ENCODE peak calls at places on chromosomes 5 and 9, in six cellular contexts. W, U, L, A, O and V are unnamed samples.

GRCh38 chr9:126719677-126720435 is 85.0 kb upstream of the ZBTB43 start:
- DNase-seq in L (peak; percentile 67), O (peak; percentile 93), U (peak; percentile 98), A (peak; percentile 57), W (peak; percentile 96), V (peak; percentile 46)

GRCh38 chr5:128455861-128456361 is 82.1 kb downstream of the FBN2 start:
- DNase-seq in W (no peak), L (no peak), A (no peak), O (no peak), U (no peak), V (no peak)

GRCh38 chr9:72220589-72220988 is 71.3 kb downstream of the GDA start:
- DNase-seq in L (no peak), W (no peak), U (no peak), A (no peak), O (no peak), V (no peak)

GRCh38 chr5:40355181-40355580 is 324.5 kb upstream of the PTGER4 start:
- DNase-seq in A (no peak), W (peak; percentile 71), L (no peak), U (no peak), O (no peak), V (no peak)

GRCh38 chr9:96149881-96150280 is 152.1 kb downstream of the HSD17B3 start:
- DNase-seq in O (no peak), A (no peak), U (no peak), W (no peak), L (no peak), V (no peak)

GRCh38 chr5:27158171-27158570 is 119.8 kb upstream of the CDH9 start:
- DNase-seq in U (no peak), W (no peak), A (no peak), L (no peak), O (no peak), V (no peak)

GRCh38 chr5:1281038-1281882 is 13.6 kb downstream of the TERT start:
- DNase-seq in L (no peak), A (no peak), O (no peak), W (peak; percentile 42), U (no peak), V (no peak)

GRCh38 chr5:35202319-35203111 is 27.8 kb downstream of the PRLR start:
- DNase-seq in O (no peak), L (peak; percentile 25), A (no peak), U (peak; percentile 86), W (no peak), V (no peak)

GRCh38 chr5:65121880-65122436 is 353.2 kb downstream of the CWC27 start:
- DNase-seq in W (no peak), L (no peak), A (no peak), U (no peak), O (no peak), V (no peak)

GRCh38 chr9:133087429-133088145 is 25.8 kb downstream of the CEL start:
- DNase-seq in L (no peak), O (no peak), A (no peak), W (no peak), U (no peak), V (no peak)

DNA sequence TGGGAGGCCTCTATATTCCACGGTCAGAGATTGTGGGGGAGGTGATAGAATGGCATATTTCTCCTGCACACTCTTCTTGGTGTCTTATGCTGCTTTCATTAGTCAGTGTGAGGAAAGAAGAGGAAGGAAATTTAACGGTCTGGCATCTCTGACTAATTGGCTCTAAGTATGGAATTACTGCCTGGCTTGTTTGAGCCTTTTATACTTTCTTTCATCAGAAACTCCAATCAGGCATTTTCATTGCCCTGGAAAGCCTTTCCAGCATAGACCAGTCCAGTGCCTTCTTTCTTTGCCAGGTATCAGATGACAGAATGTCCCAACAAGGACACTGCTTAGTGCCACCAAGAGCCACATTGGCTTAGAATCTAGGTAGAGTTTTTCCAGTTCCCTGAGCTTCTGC is 30.2 kb downstream of the CYSTM1 start:
- DNase-seq in L (no peak), O (no peak), W (no peak), A (no peak), U (no peak), V (no peak)
- TF ChIP-seq POLR2AphosphoS5 in L (no peak), O (no peak), W (no peak), A (no peak), U (no peak), V (no peak)

DNA sequence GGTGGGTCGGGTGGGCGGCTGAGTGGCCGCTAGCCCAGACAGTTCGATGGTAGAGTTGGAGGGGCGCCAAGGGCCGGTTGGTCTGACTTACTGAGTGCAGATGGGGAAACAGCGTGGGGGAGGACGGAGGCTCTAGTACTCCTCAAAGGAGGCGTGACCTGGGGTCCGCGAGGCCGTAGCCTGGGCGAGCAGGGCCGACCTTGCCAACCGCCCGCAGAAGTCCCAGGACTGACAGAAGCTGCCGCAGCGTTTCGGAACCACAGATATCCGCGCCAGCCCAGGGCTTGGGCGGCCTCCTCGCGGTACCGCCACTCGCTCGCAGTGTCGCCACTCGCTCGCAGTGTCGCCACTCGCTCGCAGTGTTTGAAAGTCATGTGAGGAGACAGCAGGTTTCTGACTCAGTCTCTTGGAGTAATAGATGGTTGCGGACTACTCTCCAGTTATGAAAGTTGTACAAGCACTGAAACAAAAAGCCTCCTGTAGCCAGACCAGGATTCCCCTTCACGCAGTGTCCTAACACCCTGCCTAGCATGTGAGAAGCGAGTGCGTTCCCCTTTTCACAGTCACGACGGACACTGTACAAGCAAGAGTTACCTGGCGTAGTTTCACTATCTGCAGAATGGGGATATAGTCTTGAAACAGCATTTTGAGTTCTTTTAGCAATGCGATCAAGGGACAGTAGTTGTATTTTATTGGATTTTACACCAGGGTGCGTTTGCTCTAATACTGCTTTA is 674 bp downstream of the TMEM38B start:
- DNase-seq in U (peak; percentile 80), W (peak; percentile 91), L (no peak), O (peak; percentile 58), A (peak; percentile 28), V (peak; percentile 45)
- TF ChIP-seq POLR2AphosphoS5 in U (no peak), W (peak; percentile 37), L (no peak), O (peak; percentile 77), A (no peak), V (no peak)

DNA sequence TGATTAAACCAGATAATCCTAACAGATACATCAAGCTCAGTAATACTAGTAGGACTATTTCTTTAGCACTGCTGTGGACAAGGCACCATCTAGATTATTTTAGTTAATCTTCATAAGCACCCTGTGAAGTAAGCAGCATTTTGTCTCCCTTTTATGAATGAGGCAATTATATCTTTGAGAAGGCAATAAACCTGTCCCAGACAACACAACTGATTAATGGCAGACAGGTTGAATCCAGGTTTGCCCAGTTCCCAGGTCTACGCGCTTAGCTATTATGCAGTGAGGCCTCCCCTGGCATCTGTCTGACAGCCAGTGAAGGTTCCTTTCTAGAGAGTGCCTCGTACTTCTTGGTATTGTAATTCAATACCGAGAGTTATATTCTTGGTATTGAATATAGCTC is 9.7 kb upstream of the LVRN start:
- DNase-seq in O (no peak), A (no peak), W (no peak), L (no peak), U (no peak), V (no peak)
- TF ChIP-seq POLR2AphosphoS5 in O (no peak), A (no peak), W (no peak), L (no peak), U (no peak), V (no peak)

DNA sequence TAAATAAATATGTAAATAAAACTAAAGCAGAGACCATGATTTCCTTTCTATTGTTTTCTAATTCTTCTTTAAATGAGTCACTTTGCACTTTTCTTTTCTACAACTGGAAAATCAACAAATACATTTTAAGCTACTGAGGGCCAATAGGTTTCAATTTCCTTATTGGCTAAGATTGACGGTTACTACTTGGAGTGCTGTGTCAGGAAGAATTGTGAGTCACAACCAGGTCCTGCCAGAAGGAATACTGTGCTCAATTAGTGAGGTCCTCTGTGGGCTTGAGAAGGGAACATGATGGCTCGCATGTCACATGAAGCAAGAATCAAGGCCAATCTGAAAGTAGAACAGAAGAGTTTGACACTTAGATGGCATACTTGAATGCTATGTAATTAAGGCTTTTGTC is 110.8 kb downstream of the HMHB1 start:
- DNase-seq in O (no peak), U (no peak), A (no peak), W (no peak), L (no peak), V (no peak)
- TF ChIP-seq POLR2AphosphoS5 in O (no peak), U (no peak), A (no peak), W (no peak), L (no peak), V (no peak)

GRCh38 chr9:108837530-108837929 is 18.3 kb downstream of the ACTL7B start:
- DNase-seq in A (no peak), U (no peak), L (no peak), O (no peak), W (no peak), V (no peak)

GRCh38 chr9:108835831-108836230 is 20.0 kb downstream of the ACTL7B start:
- DNase-seq in W (no peak), U (no peak), A (no peak), L (no peak), O (no peak), V (no peak)

GRCh38 chr9:108836771-108837170 is 19.0 kb downstream of the ACTL7B start:
- DNase-seq in W (no peak), L (no peak), A (no peak), U (no peak), O (no peak), V (no peak)

GRCh38 chr9:108834959-108835696 is 20.7 kb downstream of the ACTL7B start:
- DNase-seq in A (no peak), U (no peak), L (no peak), O (no peak), W (no peak), V (no peak)

DNA sequence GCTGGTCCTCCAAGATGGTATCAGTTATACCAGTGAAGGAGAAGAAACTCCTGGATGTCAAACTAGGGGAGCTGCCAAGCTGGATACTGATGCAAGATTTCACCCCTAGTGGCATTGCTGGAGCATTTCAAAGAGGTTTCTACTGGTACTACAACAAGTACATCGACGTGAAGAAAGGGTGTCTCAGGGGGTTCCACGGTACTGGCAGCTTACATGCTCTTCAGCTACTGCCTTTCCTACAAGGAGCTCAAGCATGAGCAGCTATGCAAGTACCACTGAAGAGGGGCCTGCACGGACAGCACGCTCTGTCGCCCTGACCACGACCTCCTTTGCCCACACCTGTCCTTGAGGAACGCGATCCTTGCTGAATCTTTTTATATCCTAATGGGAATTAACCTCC is 19.5 kb downstream of the ACTL7B start:
- DNase-seq in O (no peak), L (no peak), W (no peak), A (no peak), U (peak; percentile 9), V (no peak)
- TF ChIP-seq POLR2AphosphoS5 in O (no peak), L (no peak), W (no peak), A (no peak), U (no peak), V (no peak)

GRCh38 chr5:111379391-111379816 is 132.9 kb downstream of the STARD4 start:
- DNase-seq in W (no peak), O (no peak), A (no peak), L (no peak), U (no peak), V (no peak)
- TF ChIP-seq POLR2AphosphoS5 in W (no peak), O (no peak), A (no peak), L (no peak), U (no peak), V (no peak)

GRCh38 chr5:80665057-80665456 is 10.3 kb upstream of the DHFR start:
- DNase-seq in W (no peak), L (no peak), A (no peak), U (no peak), O (no peak), V (no peak)
- TF ChIP-seq POLR2AphosphoS5 in W (no peak), L (no peak), A (no peak), U (no peak), O (no peak), V (no peak)